ENCODE peak calls at places on chromosomes 16 and 17, in five cellular contexts. One of them, this sample, is unnamed.

GRCh38 chr17:1012823-1013728 is 16.1 kb downstream of the TIMM22 start:
- DNase-seq in T-helper 2 cell: no peak
- DNase-seq in effector CD4-positive, alpha-beta T cell: no peak
- DNase-seq in NCI-H2029: no peak
- DNase-seq in MV-4-11: no peak
- DNase-seq in this sample: no peak

GRCh38 chr16:9139965-9140364 is 48.5 kb downstream of the HAPSTR1 start:
- DNase-seq in NCI-H2029: peak; percentile 16
- DNase-seq in MV-4-11: no peak
- DNase-seq in T-helper 2 cell: no peak
- DNase-seq in effector CD4-positive, alpha-beta T cell: no peak
- DNase-seq in this sample: no peak

GRCh38 chr16:3998793-3999478 is 117.3 kb downstream of the ADCY9 start:
- DNase-seq in T-helper 2 cell: no peak
- DNase-seq in effector CD4-positive, alpha-beta T cell: no peak
- DNase-seq in MV-4-11: no peak
- DNase-seq in NCI-H2029: no peak
- DNase-seq in this sample: no peak

GRCh38 chr16:49350265-49351103 is 23.1 kb upstream of the C16orf78 start:
- DNase-seq in effector CD4-positive, alpha-beta T cell: no peak
- DNase-seq in T-helper 2 cell: peak; percentile 24
- DNase-seq in MV-4-11: peak; percentile 5
- DNase-seq in NCI-H2029: no peak
- DNase-seq in this sample: peak; percentile 9

GRCh38 chr16:84052071-84052622 is 9.6 kb upstream of the SLC38A8 start:
- DNase-seq in MV-4-11: no peak
- DNase-seq in NCI-H2029: no peak
- DNase-seq in T-helper 2 cell: no peak
- DNase-seq in effector CD4-positive, alpha-beta T cell: no peak
- DNase-seq in this sample: no peak

GRCh38 chr17:17419621-17420020 is 57.2 kb upstream of the MED9 start:
- DNase-seq in MV-4-11: no peak
- DNase-seq in NCI-H2029: no peak
- DNase-seq in effector CD4-positive, alpha-beta T cell: no peak
- DNase-seq in T-helper 2 cell: no peak
- DNase-seq in this sample: no peak

GRCh38 chr16:30395155-30395991 is at the start of gene ZNF48:
- DNase-seq in effector CD4-positive, alpha-beta T cell: peak; percentile 34
- DNase-seq in MV-4-11: peak; percentile 70
- DNase-seq in T-helper 2 cell: peak; percentile 29
- DNase-seq in NCI-H2029: peak; percentile 78
- DNase-seq in this sample: no peak

GRCh38 chr17:66829386-66829864 is 5.5 kb upstream of the CACNG5 start:
- DNase-seq in MV-4-11: peak; percentile 9
- DNase-seq in NCI-H2029: no peak
- DNase-seq in T-helper 2 cell: no peak
- DNase-seq in effector CD4-positive, alpha-beta T cell: no peak
- DNase-seq in this sample: peak; percentile 8

GRCh38 chr17:76550712-76551615 is 11.1 kb downstream of the PRCD start:
- DNase-seq in MV-4-11: peak; percentile 70
- DNase-seq in effector CD4-positive, alpha-beta T cell: no peak
- DNase-seq in NCI-H2029: peak; percentile 29
- DNase-seq in T-helper 2 cell: no peak
- DNase-seq in this sample: no peak

GRCh38 chr17:8300629-8301242 is 5.5 kb upstream of the SLC25A35 start:
- DNase-seq in T-helper 2 cell: peak; percentile 27
- DNase-seq in NCI-H2029: peak; percentile 12
- DNase-seq in MV-4-11: peak; percentile 49
- DNase-seq in effector CD4-positive, alpha-beta T cell: peak; percentile 42
- DNase-seq in this sample: no peak

GRCh38 chr16:55568151-55568693 is 1.7 kb downstream of the CAPNS2 start:
- DNase-seq in MV-4-11: no peak
- DNase-seq in effector CD4-positive, alpha-beta T cell: no peak
- DNase-seq in T-helper 2 cell: no peak
- DNase-seq in NCI-H2029: no peak
- DNase-seq in this sample: no peak

GRCh38 chr16:27085182-27085581 is 18.5 kb downstream of the C16orf82 start:
- DNase-seq in effector CD4-positive, alpha-beta T cell: no peak
- DNase-seq in T-helper 2 cell: no peak
- DNase-seq in MV-4-11: no peak
- DNase-seq in NCI-H2029: no peak
- DNase-seq in this sample: no peak

GRCh38 chr17:59972778-59973177 is 8.2 kb upstream of the RNFT1 start:
- DNase-seq in T-helper 2 cell: no peak
- DNase-seq in NCI-H2029: no peak
- DNase-seq in MV-4-11: no peak
- DNase-seq in effector CD4-positive, alpha-beta T cell: no peak
- DNase-seq in this sample: no peak

GRCh38 chr17:31690118-31690517 is 168.9 kb downstream of the COPRS start:
- DNase-seq in NCI-H2029: no peak
- DNase-seq in T-helper 2 cell: no peak
- DNase-seq in effector CD4-positive, alpha-beta T cell: no peak
- DNase-seq in MV-4-11: no peak
- DNase-seq in this sample: no peak

GRCh38 chr16:54285414-54286066 is 1.0 kb downstream of the IRX3 start:
- DNase-seq in effector CD4-positive, alpha-beta T cell: no peak
- DNase-seq in T-helper 2 cell: no peak
- DNase-seq in MV-4-11: peak; percentile 48
- DNase-seq in NCI-H2029: no peak
- DNase-seq in this sample: no peak

GRCh38 chr16:84618428-84619102 is 687 bp upstream of the COTL1 start:
- DNase-seq in MV-4-11: peak; percentile 38
- DNase-seq in T-helper 2 cell: no peak
- DNase-seq in effector CD4-positive, alpha-beta T cell: no peak
- DNase-seq in NCI-H2029: no peak
- DNase-seq in this sample: no peak

GRCh38 chr17:82668631-82669099 is 20.4 kb upstream of the WDR45B start:
- DNase-seq in effector CD4-positive, alpha-beta T cell: no peak
- DNase-seq in MV-4-11: peak; percentile 68
- DNase-seq in NCI-H2029: no peak
- DNase-seq in T-helper 2 cell: no peak
- DNase-seq in this sample: no peak

GRCh38 chr16:87064731-87065720 is 252.2 kb downstream of the C16orf95 start:
- DNase-seq in effector CD4-positive, alpha-beta T cell: no peak
- DNase-seq in T-helper 2 cell: no peak
- DNase-seq in NCI-H2029: no peak
- DNase-seq in MV-4-11: peak; percentile 60
- DNase-seq in this sample: no peak

GRCh38 chr17:48545022-48545376 is at the start of gene HOXB2:
- DNase-seq in NCI-H2029: peak; percentile 38
- DNase-seq in MV-4-11: no peak
- DNase-seq in effector CD4-positive, alpha-beta T cell: no peak
- DNase-seq in T-helper 2 cell: no peak
- DNase-seq in this sample: no peak